ENCODE peak calls at places on chromosome 20, in four cellular contexts. T is mucosa of gallbladder, B is NCI-H1436, M is kidney tubule cell. I is an unnamed sample.

GRCh38 chr20:41854765-41855164 is 236.6 kb upstream of the CHD6 start:
- DNase-seq in T (no peak), B (no peak), M (peak), I (peak)

GRCh38 chr20:59190509-59190908 is 26.9 kb downstream of the ZNF831 start:
- DNase-seq in B (no peak), T (no peak), M (no peak), I (no peak)

GRCh38 chr20:36391955-36392354 is 85.8 kb downstream of the DLGAP4 start:
- DNase-seq in B (no peak), M (no peak), T (no peak), I (no peak)

GRCh38 chr20:53940883-53941546 is 129.4 kb downstream of the BCAS1 start:
- DNase-seq in M (peak), T (no peak), B (no peak), I (peak)

GRCh38 chr20:48897298-48898044 is 24.0 kb upstream of the ARFGEF2 start:
- DNase-seq in B (no peak), T (no peak), M (peak), I (peak)

GRCh38 chr20:50170549-50171220 is 17.2 kb upstream of the PEDS1 start:
- DNase-seq in T (no peak), B (no peak), M (no peak), I (no peak)

GRCh38 chr20:37907677-37908397 is 4.9 kb downstream of the VSTM2L start:
- DNase-seq in M (peak), T (peak), B (no peak), I (peak)

GRCh38 chr20:62938105-62938888 is at the start of gene GID8:
- DNase-seq in T (no peak), M (peak), B (no peak), I (peak)

GRCh38 chr20:46940616-46941015 is 46.0 kb downstream of the EYA2 start:
- DNase-seq in T (no peak), M (no peak), B (no peak), I (no peak)

GRCh38 chr20:58825450-58825849 is 25.3 kb downstream of the GNAS-AS1 start:
- DNase-seq in M (no peak), T (no peak), B (no peak), I (no peak)

GRCh38 chr20:52193886-52194545 is 2.4 kb upstream of the ZFP64 start:
- DNase-seq in M (no peak), B (no peak), T (no peak), I (no peak)

GRCh38 chr20:25360631-25361286 is 29.9 kb downstream of the ABHD12 start:
- DNase-seq in T (no peak), B (no peak), M (peak), I (no peak)

GRCh38 chr20:3203315-3204123 is 963 bp downstream of the DDRGK1 start:
- DNase-seq in B (no peak), T (no peak), M (peak), I (peak)

GRCh38 chr20:63457737-63458136 is 14.7 kb downstream of the KCNQ2 start:
- DNase-seq in B (peak), T (no peak), M (peak), I (peak)

GRCh38 chr20:24823989-24824693 is 124.9 kb upstream of the CST7 start:
- DNase-seq in M (no peak), T (no peak), B (no peak), I (no peak)

GRCh38 chr20:58722877-58723627 is 30.5 kb downstream of the NPEPL1 start:
- DNase-seq in B (no peak), M (no peak), T (no peak), I (no peak)

GRCh38 chr20:53013183-53013582 is 41.0 kb downstream of the TSHZ2 start:
- DNase-seq in M (no peak), B (no peak), T (no peak), I (no peak)

GRCh38 chr20:36173451-36173933 is 19.0 kb downstream of the EPB41L1 start:
- DNase-seq in T (no peak), B (no peak), M (peak), I (no peak)

GRCh38 chr20:58331961-58332551 is 22.5 kb downstream of the RAB22A start:
- DNase-seq in M (no peak), B (no peak), T (no peak), I (no peak)

GRCh38 chr20:22800161-22800560 is 215.8 kb upstream of the FOXA2 start:
- DNase-seq in T (no peak), B (no peak), M (no peak), I (no peak)

GRCh38 chr20:19889011-19889953 is 127.9 kb upstream of the NAA20 start:
- DNase-seq in B (peak), M (peak), T (peak), I (peak)

GRCh38 chr20:64101731-64102621 is 5.4 kb downstream of the NPBWR2 start:
- DNase-seq in B (peak), M (no peak), T (no peak), I (peak)

GRCh38 chr20:24746351-24746685 is 202.8 kb upstream of the CST7 start:
- DNase-seq in T (peak), M (peak), B (no peak), I (peak)

GRCh38 chr20:38165966-38166706 is 1.1 kb upstream of the TGM2 start:
- DNase-seq in T (no peak), M (no peak), B (no peak), I (no peak)

GRCh38 chr20:63434599-63435378 is 37.7 kb downstream of the KCNQ2 start:
- DNase-seq in B (peak), M (peak), T (peak), I (peak)

GRCh38 chr20:667351-668034 is 8.1 kb downstream of the SCRT2 start:
- DNase-seq in B (peak), T (peak), M (peak), I (peak)

GRCh38 chr20:6533828-6534388 is 233.6 kb upstream of the BMP2 start:
- DNase-seq in T (no peak), M (peak), B (no peak), I (peak)

GRCh38 chr20:4166726-4167035 is 151.3 kb upstream of the RNF24 start:
- DNase-seq in M (no peak), T (no peak), B (no peak), I (no peak)

GRCh38 chr20:10842116-10842515 is 168.3 kb upstream of the JAG1 start:
- DNase-seq in B (no peak), T (no peak), M (no peak), I (peak)